ENCODE peak calls at places on chromosomes 16 and 17, in seven cellular contexts. I, P, C, R, V, D and G are unnamed samples.

GRCh38 chr17:80753946-80754345 is 209.3 kb downstream of the RPTOR start:
- DNase-seq in I (no peak), P (no peak), C (no peak), V (no peak), R (no peak), D (no peak), G (no peak)

GRCh38 chr16:16083421-16084156 is 134.2 kb downstream of the ABCC1 start:
- DNase-seq in I (no peak), P (no peak), D (peak; percentile 61), V (no peak), C (no peak), R (no peak), G (no peak)

GRCh38 chr16:1763521-1764511 is 7.5 kb downstream of the NME3 start:
- DNase-seq in V (no peak), P (no peak), D (no peak), I (peak; percentile 46), C (no peak), R (peak; percentile 95), G (no peak)

GRCh38 chr16:31456988-31457360 is 2.3 kb upstream of the ARMC5 start:
- DNase-seq in D (no peak), R (no peak), C (no peak), V (no peak), I (no peak), P (no peak), G (no peak)

GRCh38 chr17:57995076-57995956 is 7.3 kb upstream of the VEZF1 start:
- DNase-seq in R (peak; percentile 91), D (peak; percentile 81), V (peak; percentile 71), I (peak; percentile 58), P (peak; percentile 61), C (peak; percentile 9), G (peak; percentile 58)

GRCh38 chr17:82249896-82250581 is 21.2 kb downstream of the SLC16A3 start:
- DNase-seq in R (no peak), P (no peak), D (no peak), I (no peak), V (no peak), C (no peak), G (no peak)

GRCh38 chr16:13553453-13553985 is 366.4 kb upstream of the ERCC4 start:
- DNase-seq in P (no peak), D (no peak), R (no peak), C (no peak), I (no peak), V (no peak), G (no peak)

GRCh38 chr16:66429290-66429962 is 2.3 kb downstream of the BEAN1 start:
- DNase-seq in D (no peak), P (no peak), C (no peak), R (peak; percentile 66), V (no peak), I (no peak), G (no peak)

GRCh38 chr17:36934144-36934758 is 3.0 kb upstream of the LHX1 start:
- DNase-seq in I (no peak), C (no peak), R (peak; percentile 85), D (no peak), P (no peak), V (no peak), G (no peak)

GRCh38 chr17:44350733-44351226 is 5.7 kb downstream of the GRN start:
- DNase-seq in V (peak; percentile 62), C (no peak), I (peak; percentile 57), D (peak; percentile 44), R (peak; percentile 96), P (peak; percentile 52), G (peak; percentile 69)

GRCh38 chr16:57805176-57805575 is 2.9 kb upstream of the KIFC3 start:
- DNase-seq in I (no peak), C (no peak), D (no peak), V (peak; percentile 29), P (no peak), R (no peak), G (no peak)
- H3K4me1 ChIP-seq in I (peaks cover 25% of the 10 kb centered on the region), C (peaks cover 25% of the 10 kb centered on the region), D (peaks cover 33% of the 10 kb centered on the region), V (peaks cover 45% of the 10 kb centered on the region), P (peaks cover 47% of the 10 kb centered on the region), R (peaks cover 27% of the 10 kb centered on the region), G (peaks cover 26% of the 10 kb centered on the region)

GRCh38 chr17:50863221-50863843 is 2.8 kb downstream of the TOB1 start:
- DNase-seq in I (no peak), C (no peak), D (no peak), V (no peak), R (peak; percentile 91), P (peak; percentile 66), G (peak; percentile 57)
- H3K4me3 ChIP-seq in I (no peak overlapping the region), C (peak overlapping the region; percentile 88), D (no peak overlapping the region), V (peak overlapping the region; percentile 76), R (peak overlapping the region; percentile 96), P (peak overlapping the region; percentile 92), G (no peak overlapping the region)

DNA sequence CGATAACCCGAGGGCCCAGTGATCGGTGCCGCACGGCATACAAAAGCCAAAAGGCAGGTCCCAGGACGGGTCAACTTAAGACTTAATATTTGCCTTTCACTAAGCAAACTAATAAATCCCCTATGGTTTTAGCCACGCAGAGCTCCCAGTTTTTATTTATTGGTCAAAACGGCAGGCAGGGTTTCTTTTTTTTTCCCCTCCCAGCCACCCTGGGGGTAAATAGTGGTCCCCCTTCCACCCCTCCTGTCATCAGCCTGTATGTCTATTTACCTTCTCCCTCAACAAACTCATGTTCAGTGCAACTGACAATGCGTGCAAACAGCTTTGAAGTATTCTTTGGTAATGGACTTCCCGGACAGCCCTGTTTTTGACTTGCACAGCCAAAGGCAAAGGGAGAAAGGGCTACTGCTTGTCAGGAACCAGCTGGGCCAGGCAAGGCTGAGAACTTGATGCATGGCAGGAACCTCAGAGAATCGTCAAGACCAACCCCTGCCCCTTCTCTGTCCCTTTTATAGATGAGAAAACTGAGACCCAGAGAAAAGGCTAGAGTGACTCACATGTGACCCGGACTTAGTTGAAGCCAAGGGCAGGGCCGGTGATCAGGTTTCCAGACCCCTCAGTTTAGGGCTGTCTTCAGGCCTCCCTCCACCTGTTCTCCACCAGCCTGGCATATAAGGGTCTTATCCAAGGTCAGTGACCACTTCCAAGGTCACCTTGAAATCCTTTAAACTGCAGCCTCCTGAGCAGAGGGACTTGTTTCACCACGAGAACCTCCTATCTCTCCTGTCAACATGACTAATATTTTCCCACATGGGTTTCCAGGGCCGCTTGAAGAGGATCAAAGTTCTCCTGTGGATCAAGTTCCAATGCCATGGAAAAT is 279.0 kb downstream of the SOX9 start:
- DNase-seq in D (no peak), R (no peak), P (no peak), V (no peak), C (no peak), I (no peak), G (no peak)
- H3K4me1 ChIP-seq in D (peaks cover 10% of the 10 kb centered on the region), R (no peaks in the 10 kb centered on the region), P (no peaks in the 10 kb centered on the region), V (no peaks in the 10 kb centered on the region), C (no peaks in the 10 kb centered on the region), I (peaks cover 1% of the 10 kb centered on the region), G (peaks cover under 1% of the 10 kb centered on the region)

GRCh38 chr17:17414316-17414937 is 62.4 kb upstream of the MED9 start:
- DNase-seq in I (no peak), D (peak; percentile 80), V (no peak), C (no peak), R (no peak), P (peak; percentile 59), G (no peak)
- H3K4me3 ChIP-seq in I (no peak overlapping the region), D (no peak overlapping the region), V (peak overlapping the region; percentile 1), C (peak overlapping the region; percentile 20), R (no peak overlapping the region), P (no peak overlapping the region), G (no peak overlapping the region)